ENCODE peak calls at places on chromosomes 13 and 19, in nine cellular contexts. J is psoas muscle; A is activated T-cell treated with anti-CD3 and anti-CD28 coated beads, Interleukin-2, amount 50 U/mL, for 72 hours; S is astrocyte of the cerebellum; Y is stimulated activated CD8-positive, alpha-beta memory T cell treated with anti-CD3 and anti-CD28 coated beads, Interleukin-4, amount 100 ng/mL, for 24 hours; T is frontal cortex; O is hepatic stellate cell; R is spleen; Z is stimulated activated CD4-positive, alpha-beta T cell treated with anti-CD3 and anti-CD28 coated beads, Interleukin-1b, Interleukin-23, amount 100 ng/mL, for 24 hours. C is an unnamed sample.

GRCh38 chr19:11088508-11089253 is 582 bp upstream of the LDLR start:
- DNase-seq in J (no peak), A (no peak), S (no peak), Y (no peak), T (no peak), O (no peak), R (no peak), Z (no peak), C (no peak)

GRCh38 chr13:110637747-110638146 is 22.4 kb downstream of the NAXD start:
- DNase-seq in J (no peak), A (no peak), S (no peak), Y (no peak), T (no peak), O (no peak), R (no peak), Z (no peak), C (no peak)

GRCh38 chr19:39150807-39151206 is 25.2 kb downstream of the PAK4 start:
- DNase-seq in J (no peak), A (no peak), S (no peak), Y (no peak), T (no peak), O (no peak), R (no peak), Z (no peak), C (no peak)

GRCh38 chr19:11324079-11324661 is 15.3 kb downstream of the RAB3D start:
- DNase-seq in J (peak), A (peak), S (peak), Y (peak), T (no peak), O (peak), R (peak), Z (no peak), C (peak)

GRCh38 chr13:83765796-83766195 is 116.5 kb downstream of the SLITRK1 start:
- DNase-seq in J (no peak), A (no peak), S (no peak), Y (no peak), T (peak), O (no peak), R (no peak), Z (no peak), C (no peak)

GRCh38 chr19:15398501-15399233 is 19.1 kb upstream of the AKAP8 start:
- DNase-seq in J (peak), A (no peak), S (no peak), Y (no peak), T (no peak), O (no peak), R (no peak), Z (no peak), C (no peak)

GRCh38 chr19:11931051-11931450 is 6.1 kb downstream of the ZNF700 start:
- DNase-seq in J (no peak), A (no peak), S (no peak), Y (no peak), T (no peak), O (no peak), R (no peak), Z (no peak), C (no peak)

GRCh38 chr13:113996081-113996911 is 22.4 kb upstream of the C13orf46 start:
- DNase-seq in J (peak), A (no peak), S (no peak), Y (no peak), T (no peak), O (no peak), R (peak), Z (no peak), C (no peak)

GRCh38 chr19:37243206-37243632 is 25.2 kb downstream of the ZNF383 start:
- DNase-seq in J (no peak), A (no peak), S (no peak), Y (no peak), T (no peak), O (no peak), R (no peak), Z (no peak), C (no peak)

GRCh38 chr19:11578342-11579142 is 1.1 kb upstream of the ACP5 start:
- DNase-seq in J (no peak), A (peak), S (no peak), Y (no peak), T (no peak), O (no peak), R (peak), Z (no peak), C (no peak)

GRCh38 chr19:55638864-55639359 is 1.9 kb upstream of the ZNF580 start:
- DNase-seq in J (peak), A (peak), S (no peak), Y (peak), T (no peak), O (no peak), R (no peak), Z (no peak), C (peak)

GRCh38 chr19:48959341-48960239 is 4.9 kb downstream of the BAX start:
- DNase-seq in J (no peak), A (no peak), S (no peak), Y (no peak), T (no peak), O (no peak), R (no peak), Z (no peak), C (no peak)

GRCh38 chr19:29798783-29799182 is 13.0 kb upstream of the CCNE1 start:
- DNase-seq in J (peak), A (no peak), S (no peak), Y (no peak), T (no peak), O (no peak), R (no peak), Z (no peak), C (no peak)

GRCh38 chr19:290539-291521 is at the start of gene PLPP2:
- DNase-seq in J (peak), A (peak), S (no peak), Y (no peak), T (peak), O (no peak), R (no peak), Z (peak), C (peak)

GRCh38 chr13:85729296-85729695 is 69.9 kb downstream of the SLITRK6 start:
- DNase-seq in J (no peak), A (no peak), S (no peak), Y (no peak), T (no peak), O (no peak), R (no peak), Z (no peak), C (no peak)

GRCh38 chr19:15379083-15379995 is at the start of gene AKAP8:
- DNase-seq in J (peak), A (peak), S (peak), Y (peak), T (peak), O (peak), R (peak), Z (peak), C (peak)

GRCh38 chr19:18397242-18398202 is at the start of gene LRRC25:
- DNase-seq in J (peak), A (no peak), S (no peak), Y (no peak), T (no peak), O (no peak), R (peak), Z (no peak), C (no peak)

GRCh38 chr13:48975101-48975925 is at the start of gene FNDC3A:
- DNase-seq in J (peak), A (peak), S (peak), Y (no peak), T (peak), O (peak), R (peak), Z (no peak), C (peak)

GRCh38 chr19:56525214-56525860 is 13.4 kb upstream of the ZFP28 start:
- DNase-seq in J (no peak), A (no peak), S (no peak), Y (no peak), T (no peak), O (no peak), R (no peak), Z (no peak), C (no peak)

GRCh38 chr13:62879071-62879470 is 1463.4 kb upstream of the PCDH20 start:
- DNase-seq in J (no peak), A (no peak), S (peak), Y (no peak), T (no peak), O (no peak), R (no peak), Z (no peak), C (no peak)

GRCh38 chr19:10625003-10625761 is at the start of gene SLC44A2:
- DNase-seq in J (peak), A (no peak), S (no peak), Y (no peak), T (peak), O (peak), R (peak), Z (no peak), C (peak)

GRCh38 chr19:34316741-34317241 is 48.2 kb upstream of the GPI start:
- DNase-seq in J (no peak), A (no peak), S (no peak), Y (no peak), T (no peak), O (peak), R (no peak), Z (no peak), C (no peak)

GRCh38 chr13:67229438-67230242 is 496 bp downstream of the PCDH9 start:
- DNase-seq in J (no peak), A (no peak), S (peak), Y (no peak), T (no peak), O (no peak), R (no peak), Z (no peak), C (peak)

GRCh38 chr19:50546527-50547221 is 21.6 kb downstream of the LRRC4B start:
- DNase-seq in J (no peak), A (no peak), S (no peak), Y (no peak), T (no peak), O (no peak), R (no peak), Z (no peak), C (no peak)

GRCh38 chr19:18160441-18160791 is 7.5 kb downstream of the PIK3R2 start:
- DNase-seq in J (no peak), A (no peak), S (no peak), Y (no peak), T (no peak), O (no peak), R (peak), Z (no peak), C (no peak)

GRCh38 chr13:39144391-39144790 is 106.1 kb downstream of the NHLRC3 start:
- DNase-seq in J (no peak), A (no peak), S (no peak), Y (no peak), T (no peak), O (no peak), R (no peak), Z (no peak), C (no peak)

GRCh38 chr13:40069173-40070044 is 413.9 kb downstream of the COG6 start:
- DNase-seq in J (peak), A (peak), S (peak), Y (peak), T (peak), O (peak), R (peak), Z (peak), C (peak)

GRCh38 chr19:1817553-1818179 is 5.6 kb upstream of the ATP8B3 start:
- DNase-seq in J (no peak), A (no peak), S (no peak), Y (no peak), T (no peak), O (no peak), R (peak), Z (no peak), C (no peak)

GRCh38 chr19:44808463-44809371 is at the start of gene BCAM:
- DNase-seq in J (peak), A (no peak), S (no peak), Y (no peak), T (peak), O (peak), R (peak), Z (no peak), C (peak)

GRCh38 chr13:30138511-30138910 is 168.8 kb downstream of the KATNAL1 start:
- DNase-seq in J (no peak), A (no peak), S (no peak), Y (no peak), T (no peak), O (no peak), R (no peak), Z (no peak), C (peak)

GRCh38 chr19:51448011-51448744 is 10.1 kb downstream of the SIGLEC8 start:
- DNase-seq in J (no peak), A (peak), S (no peak), Y (peak), T (no peak), O (no peak), R (peak), Z (peak), C (no peak)

GRCh38 chr13:25253702-25254101 is 33.6 kb downstream of the MTMR6 start:
- DNase-seq in J (no peak), A (no peak), S (no peak), Y (no peak), T (no peak), O (no peak), R (no peak), Z (no peak), C (peak)

GRCh38 chr19:33039108-33039599 is 25.5 kb downstream of the RHPN2 start:
- DNase-seq in J (no peak), A (no peak), S (no peak), Y (no peak), T (no peak), O (no peak), R (no peak), Z (no peak), C (no peak)

GRCh38 chr19:37905936-37906867 is at the start of gene WDR87:
- DNase-seq in J (no peak), A (peak), S (no peak), Y (peak), T (no peak), O (peak), R (peak), Z (peak), C (peak)